ENCODE peak calls at places on chromosomes 6 and 20, in eight cellular contexts. P, Q, S, G, U, K, V and L are unnamed samples.

GRCh38 chr6:102298066-102298465 is 904.6 kb downstream of the GRIK2 start:
- DNase-seq in P (no peak), Q (no peak), S (no peak), G (no peak), U (no peak), K (no peak), V (no peak), L (no peak)

GRCh38 chr20:52313335-52313963 is 121.9 kb upstream of the ZFP64 start:
- DNase-seq in P (peak), Q (no peak), S (peak), G (peak), U (no peak), K (no peak), V (no peak), L (peak)

GRCh38 chr20:18403269-18403668 is 63.6 kb downstream of the DZANK1 start:
- DNase-seq in P (no peak), Q (no peak), S (no peak), G (no peak), U (no peak), K (no peak), V (no peak), L (no peak)

GRCh38 chr20:63058696-63059335 is 52.1 kb upstream of the BHLHE23 start:
- DNase-seq in P (no peak), Q (no peak), S (no peak), G (no peak), U (no peak), K (peak), V (no peak), L (no peak)

GRCh38 chr6:3013486-3013885 is 13.8 kb downstream of the NQO2 start:
- DNase-seq in P (peak), Q (no peak), S (peak), G (peak), U (no peak), K (peak), V (no peak), L (no peak)

GRCh38 chr6:135939216-135939610 is 87.7 kb downstream of the PDE7B start:
- DNase-seq in P (no peak), Q (no peak), S (peak), G (no peak), U (peak), K (no peak), V (no peak), L (no peak)

GRCh38 chr6:32439708-32440214 is at the start of gene HLA-DRA:
- DNase-seq in P (peak), Q (peak), S (peak), G (peak), U (peak), K (no peak), V (peak), L (peak)

GRCh38 chr6:20020526-20020925 is 183.4 kb downstream of the ID4 start:
- DNase-seq in P (no peak), Q (no peak), S (no peak), G (no peak), U (no peak), K (no peak), V (no peak), L (no peak)

GRCh38 chr6:3789896-3790558 is 38.5 kb upstream of the PXDC1 start:
- DNase-seq in P (no peak), Q (no peak), S (no peak), G (no peak), U (no peak), K (no peak), V (no peak), L (no peak)

GRCh38 chr6:1029196-1029595 is 282.7 kb upstream of the FOXQ1 start:
- DNase-seq in P (no peak), Q (no peak), S (no peak), G (no peak), U (no peak), K (no peak), V (no peak), L (peak)

GRCh38 chr6:112416885-112417284 is 69.8 kb downstream of the RFPL4B start:
- DNase-seq in P (no peak), Q (no peak), S (peak), G (no peak), U (no peak), K (no peak), V (no peak), L (peak)

GRCh38 chr6:158040804-158041347 is 59.2 kb downstream of the SYNJ2 start:
- DNase-seq in P (no peak), Q (no peak), S (peak), G (no peak), U (no peak), K (peak), V (no peak), L (no peak)

GRCh38 chr20:45470939-45471338 is 1.4 kb downstream of the WFDC2 start:
- DNase-seq in P (no peak), Q (no peak), S (peak), G (no peak), U (no peak), K (no peak), V (no peak), L (no peak)

GRCh38 chr6:24838994-24839393 is 40.3 kb upstream of the ARMH2 start:
- DNase-seq in P (no peak), Q (peak), S (no peak), G (no peak), U (no peak), K (no peak), V (no peak), L (no peak)

GRCh38 chr6:125370343-125370742 is 68.6 kb upstream of the HDDC2 start:
- DNase-seq in P (no peak), Q (no peak), S (no peak), G (no peak), U (no peak), K (no peak), V (no peak), L (no peak)

GRCh38 chr20:7366189-7366588 is 574.1 kb downstream of the HAO1 start:
- DNase-seq in P (no peak), Q (no peak), S (peak), G (no peak), U (no peak), K (no peak), V (no peak), L (no peak)

GRCh38 chr6:56786256-56786655 is 143.6 kb upstream of the DST start:
- DNase-seq in P (no peak), Q (no peak), S (no peak), G (no peak), U (no peak), K (no peak), V (no peak), L (no peak)

GRCh38 chr6:115570326-115570725 is 490.4 kb downstream of the FRK start:
- DNase-seq in P (no peak), Q (no peak), S (no peak), G (no peak), U (peak), K (no peak), V (no peak), L (no peak)

GRCh38 chr6:152943260-152943897 is 39.5 kb downstream of the FBXO5 start:
- DNase-seq in P (peak), Q (no peak), S (no peak), G (peak), U (no peak), K (no peak), V (no peak), L (no peak)

GRCh38 chr6:29651413-29652197 is 5.3 kb upstream of the MOG start:
- DNase-seq in P (peak), Q (no peak), S (peak), G (peak), U (no peak), K (no peak), V (peak), L (no peak)

GRCh38 chr6:163872335-163872734 is 457.8 kb downstream of the QKI start:
- DNase-seq in P (peak), Q (no peak), S (peak), G (peak), U (peak), K (no peak), V (no peak), L (peak)

GRCh38 chr6:9659848-9660247 is 755.0 kb downstream of the TFAP2A start:
- DNase-seq in P (no peak), Q (no peak), S (no peak), G (no peak), U (no peak), K (no peak), V (no peak), L (no peak)

GRCh38 chr6:130749402-130749801 is 77.8 kb upstream of the SMLR1 start:
- DNase-seq in P (no peak), Q (no peak), S (peak), G (no peak), U (no peak), K (no peak), V (peak), L (no peak)

GRCh38 chr20:31864521-31865400 is 5.6 kb downstream of the DUSP15 start:
- DNase-seq in P (no peak), Q (no peak), S (no peak), G (no peak), U (no peak), K (no peak), V (no peak), L (no peak)

GRCh38 chr20:19757973-19758887 is at the start of gene RIN2:
- DNase-seq in P (peak), Q (no peak), S (peak), G (peak), U (peak), K (peak), V (no peak), L (peak)

GRCh38 chr6:73032586-73032985 is 192.7 kb downstream of the KHDC1L start:
- DNase-seq in P (peak), Q (no peak), S (peak), G (peak), U (peak), K (no peak), V (no peak), L (no peak)

GRCh38 chr6:12440981-12441380 is 150.8 kb downstream of the EDN1 start:
- DNase-seq in P (peak), Q (no peak), S (peak), G (peak), U (no peak), K (no peak), V (peak), L (no peak)

GRCh38 chr6:43772571-43773049 is 2.6 kb downstream of the VEGFA start:
- DNase-seq in P (no peak), Q (no peak), S (no peak), G (no peak), U (no peak), K (peak), V (no peak), L (no peak)

GRCh38 chr6:153150400-153150766 is 19.3 kb upstream of the RGS17 start:
- DNase-seq in P (no peak), Q (no peak), S (no peak), G (no peak), U (no peak), K (no peak), V (no peak), L (no peak)

GRCh38 chr6:157211603-157212455 is 111.5 kb downstream of the TMEM242 start:
- DNase-seq in P (no peak), Q (no peak), S (no peak), G (no peak), U (no peak), K (no peak), V (no peak), L (no peak)

GRCh38 chr6:89352329-89353117 is at the start of gene UBE2J1:
- DNase-seq in P (peak), Q (peak), S (peak), G (peak), U (peak), K (peak), V (peak), L (no peak)

GRCh38 chr6:41767112-41767946 is 12.4 kb downstream of the FRS3 start:
- DNase-seq in P (peak), Q (no peak), S (peak), G (peak), U (no peak), K (no peak), V (peak), L (peak)

GRCh38 chr6:46538800-46539199 is 47.6 kb upstream of the RCAN2 start:
- DNase-seq in P (no peak), Q (no peak), S (no peak), G (no peak), U (no peak), K (no peak), V (no peak), L (no peak)

GRCh38 chr6:138996524-138996923 is 8.5 kb upstream of the REPS1 start:
- DNase-seq in P (no peak), Q (no peak), S (no peak), G (no peak), U (no peak), K (no peak), V (no peak), L (no peak)

GRCh38 chr6:158758941-158759479 is 60.2 kb downstream of the EZR start:
- DNase-seq in P (no peak), Q (no peak), S (no peak), G (peak), U (no peak), K (no peak), V (no peak), L (no peak)

GRCh38 chr6:56693246-56693607 is 50.5 kb upstream of the DST start:
- DNase-seq in P (peak), Q (no peak), S (peak), G (peak), U (peak), K (peak), V (no peak), L (no peak)

GRCh38 chr6:117269649-117270120 is 4.3 kb downstream of the VGLL2 start:
- DNase-seq in P (no peak), Q (no peak), S (no peak), G (no peak), U (no peak), K (no peak), V (no peak), L (no peak)
- H3K4me3 ChIP-seq in P (no peak), Q (no peak), S (no peak), G (no peak), U (peak), K (no peak), V (no peak), L (no peak)

DNA sequence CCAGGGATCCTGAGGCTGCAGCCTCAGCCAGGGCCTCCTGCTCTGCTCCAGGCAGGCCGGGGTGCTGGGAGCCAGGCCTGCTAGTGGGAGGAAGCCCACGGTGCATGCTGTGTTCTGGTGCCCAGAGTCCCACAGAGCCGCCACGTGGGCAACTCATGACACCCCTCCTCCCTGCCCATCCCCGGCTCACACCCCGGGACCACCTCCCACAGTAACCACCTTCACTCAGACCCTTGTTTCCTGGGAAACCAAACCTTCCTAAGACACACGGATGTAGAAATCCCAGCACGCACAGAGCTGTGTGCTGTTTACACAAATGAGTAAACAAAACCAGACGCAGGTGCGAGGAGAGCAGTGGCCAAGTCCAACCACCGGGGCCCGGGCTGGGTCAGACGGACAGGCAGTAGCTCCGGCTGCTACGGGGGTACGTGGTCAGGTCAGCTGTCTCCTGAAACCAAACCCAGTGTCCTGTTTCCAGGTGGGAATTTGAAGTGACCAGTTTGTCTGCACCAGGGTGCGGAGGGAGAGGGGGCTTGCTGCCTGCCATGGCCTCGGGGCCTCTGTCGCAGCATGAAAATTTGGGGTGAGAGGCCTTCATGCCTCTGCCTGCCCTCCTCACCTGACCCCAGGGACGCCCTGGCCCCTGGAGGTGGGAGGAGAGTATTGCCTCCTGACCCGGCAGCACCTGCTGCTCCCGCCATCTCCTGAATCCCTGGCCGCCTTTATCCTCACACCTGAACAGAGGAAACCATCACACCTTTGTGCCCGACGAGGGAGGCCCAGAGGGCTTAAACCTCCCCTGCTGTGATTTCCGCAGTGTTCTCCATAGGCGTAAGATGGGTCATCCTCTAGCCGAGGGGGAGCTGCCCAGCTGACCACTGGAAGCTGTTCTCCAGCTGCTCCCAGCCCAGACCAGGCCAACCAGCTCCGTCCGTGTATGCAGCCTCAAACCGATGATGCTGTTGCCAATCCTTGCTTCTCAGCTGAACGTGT is 52.0 kb upstream of the SMOC2 start:
- DNase-seq in P (no peak), Q (no peak), S (no peak), G (no peak), U (no peak), K (peak), V (no peak), L (no peak)
- H3K4me3 ChIP-seq in P (no peak), Q (no peak), S (no peak), G (no peak), U (no peak), K (no peak), V (no peak), L (no peak)

GRCh38 chr6:107118976-107119375 is 3.7 kb upstream of the BEND3 start:
- DNase-seq in P (no peak), Q (no peak), S (no peak), G (no peak), U (no peak), K (no peak), V (peak), L (no peak)

GRCh38 chr6:107116328-107116892 is 1.1 kb upstream of the BEND3 start:
- DNase-seq in P (peak), Q (peak), S (no peak), G (peak), U (no peak), K (no peak), V (peak), L (no peak)

GRCh38 chr6:107114872-107115694 is at the start of gene BEND3:
- DNase-seq in P (peak), Q (peak), S (no peak), G (peak), U (no peak), K (peak), V (peak), L (no peak)

GRCh38 chr6:107115695-107116327 is 496 bp upstream of the BEND3 start:
- DNase-seq in P (peak), Q (peak), S (no peak), G (peak), U (no peak), K (peak), V (peak), L (no peak)

GRCh38 chr6:107116923-107117417 is 1.7 kb upstream of the BEND3 start:
- DNase-seq in P (no peak), Q (no peak), S (no peak), G (no peak), U (no peak), K (no peak), V (no peak), L (no peak)
- H3K4me3 ChIP-seq in P (no peak), Q (no peak), S (no peak), G (no peak), U (no peak), K (peak), V (peak), L (no peak)

GRCh38 chr6:166245148-166245547 is 63.0 kb downstream of the PRR18 start:
- DNase-seq in P (no peak), Q (no peak), S (no peak), G (no peak), U (no peak), K (no peak), V (no peak), L (no peak)
- H3K4me3 ChIP-seq in P (no peak), Q (no peak), S (no peak), G (no peak), U (no peak), K (no peak), V (no peak), L (no peak)

GRCh38 chr20:47249913-47250312 is 106.6 kb downstream of the ZMYND8 start:
- DNase-seq in P (no peak), Q (no peak), S (no peak), G (no peak), U (no peak), K (no peak), V (no peak), L (no peak)

GRCh38 chr20:47248448-47248966 is 108.0 kb downstream of the ZMYND8 start:
- DNase-seq in P (no peak), Q (no peak), S (no peak), G (no peak), U (no peak), K (no peak), V (no peak), L (no peak)

GRCh38 chr20:47247972-47248371 is 108.5 kb downstream of the ZMYND8 start:
- DNase-seq in P (no peak), Q (no peak), S (no peak), G (no peak), U (no peak), K (no peak), V (no peak), L (no peak)

GRCh38 chr20:47251154-47252020 is 105.1 kb downstream of the ZMYND8 start:
- DNase-seq in P (no peak), Q (no peak), S (no peak), G (no peak), U (no peak), K (no peak), V (no peak), L (no peak)

GRCh38 chr20:47250360-47250759 is 106.1 kb downstream of the ZMYND8 start:
- DNase-seq in P (no peak), Q (no peak), S (no peak), G (no peak), U (no peak), K (no peak), V (no peak), L (no peak)
- H3K4me3 ChIP-seq in P (no peak), Q (no peak), S (no peak), G (no peak), U (no peak), K (no peak), V (no peak), L (no peak)

GRCh38 chr6:144901412-144901811 is 616.3 kb downstream of the UTRN start:
- DNase-seq in P (no peak), Q (no peak), S (no peak), G (no peak), U (no peak), K (no peak), V (no peak), L (no peak)
- H3K4me3 ChIP-seq in P (no peak), Q (no peak), S (no peak), G (no peak), U (no peak), K (no peak), V (no peak), L (no peak)

DNA sequence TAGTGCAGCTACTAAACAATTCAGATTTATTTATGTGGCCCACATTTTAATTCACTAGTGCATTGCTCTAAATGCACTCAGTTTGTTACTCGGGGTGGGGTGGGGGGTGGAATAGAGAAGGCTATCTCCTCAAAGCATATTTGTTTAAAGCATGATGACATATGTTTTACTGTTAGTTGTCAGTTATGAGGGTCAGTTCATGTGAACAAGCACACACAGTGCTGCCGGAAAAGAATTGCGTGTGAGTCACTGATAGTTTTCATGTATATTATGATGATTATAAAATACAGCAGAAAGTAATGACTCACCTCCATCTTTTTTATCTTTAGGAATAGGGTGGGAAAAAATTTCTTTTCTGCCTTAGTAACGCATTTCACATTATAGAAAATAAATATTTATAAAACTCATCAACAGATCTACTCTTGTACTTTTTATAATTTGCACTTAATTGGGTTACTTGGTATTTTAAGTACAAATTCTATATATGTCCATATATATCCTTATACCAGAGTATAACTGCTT is 42.2 kb upstream of the STXBP5 start:
- DNase-seq in P (peak), Q (no peak), S (peak), G (peak), U (peak), K (no peak), V (no peak), L (no peak)
- H3K4me3 ChIP-seq in P (no peak), Q (no peak), S (no peak), G (no peak), U (no peak), K (no peak), V (no peak), L (no peak)

DNA sequence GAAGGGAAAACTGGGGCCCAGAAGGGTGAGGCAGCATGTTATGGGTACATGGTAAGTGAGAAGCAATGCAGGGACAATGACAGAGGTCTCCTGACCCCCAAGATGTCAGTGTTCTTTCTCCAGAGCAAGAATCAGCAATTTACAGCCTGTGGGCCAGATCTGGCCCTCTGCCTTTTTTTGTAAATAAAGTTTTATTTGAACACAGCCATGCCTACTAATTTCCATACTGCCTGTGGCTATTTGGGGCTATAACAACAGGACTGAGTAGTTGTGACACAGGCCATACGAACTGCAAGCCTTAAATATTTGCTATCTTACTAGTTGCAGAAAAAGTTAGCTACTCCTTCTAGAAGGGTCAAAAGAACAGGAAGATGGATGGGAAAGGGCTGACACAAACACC is 52.5 kb downstream of the PTPRT start:
- DNase-seq in P (no peak), Q (no peak), S (no peak), G (no peak), U (no peak), K (no peak), V (no peak), L (no peak)
- H3K4me3 ChIP-seq in P (no peak), Q (no peak), S (no peak), G (no peak), U (no peak), K (no peak), V (no peak), L (no peak)